ENCODE peak calls at places on chromosomes 13 and 19, in nine cellular contexts. One of them, this sample, is unnamed. For H3K36me3 and H3K27me3, the result is how much of the 10 kb centered on the place peaks cover.

GRCh38 chr19:39824143-39825092 is 9.5 kb downstream of the DYRK1B start:
- DNase-seq in BJ: peak
- DNase-seq in WERI-Rb-1: peak
- DNase-seq in fibroblast of lung: peak
- DNase-seq in cardiac muscle cell: peak
- DNase-seq in lung: peak
- DNase-seq in uterus: peak
- DNase-seq in heart right ventricle: peak
- DNase-seq in keratinocyte: peak
- DNase-seq in this sample: peak

GRCh38 chr19:3125900-3126524 is 9.8 kb upstream of the GNA15 start:
- DNase-seq in BJ: no peak
- DNase-seq in fibroblast of lung: peak
- DNase-seq in WERI-Rb-1: peak
- DNase-seq in lung: peak
- DNase-seq in keratinocyte: no peak
- DNase-seq in cardiac muscle cell: peak
- DNase-seq in uterus: no peak
- DNase-seq in heart right ventricle: peak
- DNase-seq in this sample: peak

GRCh38 chr19:39411006-39411831 is 1.2 kb upstream of the PLEKHG2 start:
- DNase-seq in fibroblast of lung: peak
- DNase-seq in BJ: no peak
- DNase-seq in WERI-Rb-1: no peak
- DNase-seq in lung: no peak
- DNase-seq in keratinocyte: no peak
- DNase-seq in cardiac muscle cell: no peak
- DNase-seq in uterus: peak
- DNase-seq in heart right ventricle: no peak
- DNase-seq in this sample: no peak

GRCh38 chr13:101817898-101818297 is 365.4 kb downstream of the ITGBL1 start:
- DNase-seq in lung: no peak
- DNase-seq in heart right ventricle: no peak
- DNase-seq in fibroblast of lung: no peak
- DNase-seq in cardiac muscle cell: no peak
- DNase-seq in BJ: no peak
- DNase-seq in uterus: no peak
- DNase-seq in keratinocyte: no peak
- DNase-seq in WERI-Rb-1: no peak
- DNase-seq in this sample: no peak

GRCh38 chr19:42286349-42287016 is 15.4 kb upstream of the PRR19 start:
- DNase-seq in keratinocyte: no peak
- DNase-seq in uterus: peak
- DNase-seq in fibroblast of lung: peak
- DNase-seq in BJ: no peak
- DNase-seq in lung: no peak
- DNase-seq in heart right ventricle: peak
- DNase-seq in cardiac muscle cell: no peak
- DNase-seq in WERI-Rb-1: no peak
- DNase-seq in this sample: no peak

GRCh38 chr19:15144046-15144646 is 36.9 kb downstream of the SYDE1 start:
- DNase-seq in fibroblast of lung: no peak
- DNase-seq in keratinocyte: peak
- DNase-seq in WERI-Rb-1: no peak
- DNase-seq in cardiac muscle cell: no peak
- DNase-seq in uterus: no peak
- DNase-seq in heart right ventricle: no peak
- DNase-seq in lung: no peak
- DNase-seq in BJ: no peak
- DNase-seq in this sample: no peak

GRCh38 chr19:38718747-38719543 is 25.3 kb downstream of the CAPN12 start:
- DNase-seq in BJ: no peak
- DNase-seq in lung: peak
- DNase-seq in cardiac muscle cell: peak
- DNase-seq in fibroblast of lung: peak
- DNase-seq in keratinocyte: no peak
- DNase-seq in WERI-Rb-1: no peak
- DNase-seq in uterus: peak
- DNase-seq in heart right ventricle: peak
- DNase-seq in this sample: peak

GRCh38 chr13:31352467-31352866 is 152.7 kb downstream of the B3GLCT start:
- DNase-seq in keratinocyte: no peak
- DNase-seq in BJ: no peak
- DNase-seq in lung: no peak
- DNase-seq in fibroblast of lung: no peak
- DNase-seq in uterus: no peak
- DNase-seq in WERI-Rb-1: no peak
- DNase-seq in cardiac muscle cell: no peak
- DNase-seq in heart right ventricle: no peak
- DNase-seq in this sample: peak

GRCh38 chr19:43618921-43619261 is 538 bp downstream of the ZNF428 start:
- DNase-seq in cardiac muscle cell: no peak
- DNase-seq in BJ: no peak
- DNase-seq in lung: no peak
- DNase-seq in fibroblast of lung: no peak
- DNase-seq in heart right ventricle: no peak
- DNase-seq in WERI-Rb-1: peak
- DNase-seq in uterus: peak
- DNase-seq in keratinocyte: no peak
- DNase-seq in this sample: no peak

GRCh38 chr13:23979361-23980159 is 82.3 kb upstream of the C1QTNF9B start:
- DNase-seq in heart right ventricle: peak
- DNase-seq in WERI-Rb-1: peak
- DNase-seq in lung: peak
- DNase-seq in fibroblast of lung: peak
- DNase-seq in cardiac muscle cell: peak
- DNase-seq in keratinocyte: no peak
- DNase-seq in BJ: peak
- DNase-seq in uterus: peak
- DNase-seq in this sample: peak

GRCh38 chr19:45630463-45630862 is 8.7 kb downstream of the EML2 start:
- DNase-seq in WERI-Rb-1: no peak
- DNase-seq in BJ: peak
- DNase-seq in fibroblast of lung: peak
- DNase-seq in lung: no peak
- DNase-seq in keratinocyte: peak
- DNase-seq in heart right ventricle: no peak
- DNase-seq in cardiac muscle cell: no peak
- DNase-seq in uterus: no peak
- DNase-seq in this sample: peak

GRCh38 chr19:10829967-10830366 is 6.0 kb downstream of the TMED1 start:
- DNase-seq in heart right ventricle: no peak
- DNase-seq in lung: no peak
- DNase-seq in keratinocyte: no peak
- DNase-seq in BJ: no peak
- DNase-seq in WERI-Rb-1: no peak
- DNase-seq in cardiac muscle cell: no peak
- DNase-seq in uterus: no peak
- DNase-seq in fibroblast of lung: no peak
- DNase-seq in this sample: peak

DNA sequence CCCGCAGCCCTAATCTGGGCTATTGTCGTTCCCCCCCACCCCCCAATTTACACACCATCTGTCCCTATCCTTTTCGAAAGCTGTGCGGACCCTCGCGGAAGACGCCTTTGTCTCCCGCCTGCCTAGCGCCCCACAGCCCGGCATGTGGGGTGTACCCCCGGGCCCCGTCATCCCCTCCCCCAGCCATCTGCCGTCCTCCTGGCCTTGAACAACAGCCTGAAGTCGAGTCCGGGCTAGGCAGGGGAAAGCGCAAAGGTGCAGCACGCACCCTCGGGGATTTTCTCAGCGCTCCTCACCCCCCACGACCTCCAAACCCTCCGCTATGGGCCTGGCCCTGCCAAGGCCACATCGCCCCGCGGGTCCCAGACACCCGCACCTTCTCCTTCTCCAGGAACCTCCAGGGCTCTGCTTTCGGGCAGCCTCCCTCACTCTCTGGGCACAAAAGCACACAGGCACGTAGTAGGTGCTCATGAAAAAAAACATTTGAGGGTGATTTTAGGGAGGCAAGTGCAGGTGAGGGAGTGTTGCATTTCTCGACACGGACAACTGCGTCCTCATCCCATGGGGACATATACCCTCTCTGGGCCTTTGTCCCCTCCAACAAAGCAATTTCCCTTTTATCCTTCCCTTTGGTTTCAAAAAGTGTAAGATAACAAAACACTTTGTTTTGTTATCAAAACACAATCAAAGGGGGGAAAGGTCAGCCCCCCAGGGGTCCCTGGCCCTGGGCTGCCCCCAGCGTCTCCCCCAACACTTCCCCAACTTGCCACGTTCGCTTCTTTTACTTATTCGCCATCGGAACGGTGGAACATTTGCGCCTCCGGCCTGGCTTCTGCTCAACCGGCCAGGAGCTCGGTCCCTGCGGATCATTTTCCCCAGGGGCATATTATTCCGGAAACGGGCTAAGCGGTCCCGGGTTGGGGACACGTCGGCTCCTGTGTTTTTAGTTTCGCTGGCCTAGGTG is 16.4 kb downstream of the CCDC124 start:
- DNase-seq in lung: no peak
- DNase-seq in keratinocyte: no peak
- DNase-seq in BJ: no peak
- DNase-seq in WERI-Rb-1: peak
- DNase-seq in fibroblast of lung: no peak
- DNase-seq in cardiac muscle cell: no peak
- DNase-seq in uterus: no peak
- DNase-seq in heart right ventricle: no peak
- DNase-seq in this sample: peak
- H3K4me3 ChIP-seq in lung: no peak
- H3K4me3 ChIP-seq in keratinocyte: no peak
- H3K4me3 ChIP-seq in BJ: no peak
- H3K4me3 ChIP-seq in WERI-Rb-1: peak
- H3K4me3 ChIP-seq in fibroblast of lung: no peak
- H3K4me3 ChIP-seq in cardiac muscle cell: peak
- H3K4me3 ChIP-seq in uterus: no peak
- H3K4me3 ChIP-seq in heart right ventricle: peak
- H3K4me3 ChIP-seq in this sample: peak

GRCh38 chr13:99778500-99778899 is 193.1 kb downstream of the ZIC5 start:
- DNase-seq in lung: no peak
- DNase-seq in heart right ventricle: no peak
- DNase-seq in cardiac muscle cell: no peak
- DNase-seq in WERI-Rb-1: peak
- DNase-seq in BJ: no peak
- DNase-seq in keratinocyte: no peak
- DNase-seq in uterus: no peak
- DNase-seq in fibroblast of lung: no peak
- DNase-seq in this sample: no peak
- H3K36me3 ChIP-seq in lung: under half
- H3K36me3 ChIP-seq in heart right ventricle: under half
- H3K36me3 ChIP-seq in cardiac muscle cell: under half
- H3K36me3 ChIP-seq in WERI-Rb-1: under half
- H3K36me3 ChIP-seq in BJ: under half
- H3K36me3 ChIP-seq in keratinocyte: under half
- H3K36me3 ChIP-seq in uterus: under half
- H3K36me3 ChIP-seq in fibroblast of lung: under half
- H3K36me3 ChIP-seq in this sample: under half

GRCh38 chr19:35960432-35960972 is 24.3 kb downstream of the LRFN3 start:
- DNase-seq in WERI-Rb-1: no peak
- DNase-seq in uterus: no peak
- DNase-seq in fibroblast of lung: no peak
- DNase-seq in BJ: no peak
- DNase-seq in lung: no peak
- DNase-seq in keratinocyte: no peak
- DNase-seq in cardiac muscle cell: no peak
- DNase-seq in heart right ventricle: no peak
- DNase-seq in this sample: no peak

GRCh38 chr19:35955881-35956634 is 19.9 kb downstream of the LRFN3 start:
- DNase-seq in uterus: no peak
- DNase-seq in fibroblast of lung: no peak
- DNase-seq in BJ: no peak
- DNase-seq in cardiac muscle cell: no peak
- DNase-seq in heart right ventricle: no peak
- DNase-seq in keratinocyte: no peak
- DNase-seq in lung: no peak
- DNase-seq in WERI-Rb-1: no peak
- DNase-seq in this sample: no peak

GRCh38 chr19:35958660-35959039 is 22.5 kb downstream of the LRFN3 start:
- DNase-seq in WERI-Rb-1: no peak
- DNase-seq in heart right ventricle: no peak
- DNase-seq in lung: no peak
- DNase-seq in BJ: no peak
- DNase-seq in keratinocyte: no peak
- DNase-seq in cardiac muscle cell: no peak
- DNase-seq in fibroblast of lung: no peak
- DNase-seq in uterus: no peak
- DNase-seq in this sample: no peak

GRCh38 chr19:35959968-35960320 is 23.8 kb downstream of the LRFN3 start:
- DNase-seq in cardiac muscle cell: no peak
- DNase-seq in BJ: no peak
- DNase-seq in keratinocyte: no peak
- DNase-seq in lung: no peak
- DNase-seq in uterus: no peak
- DNase-seq in WERI-Rb-1: no peak
- DNase-seq in fibroblast of lung: no peak
- DNase-seq in heart right ventricle: no peak
- DNase-seq in this sample: peak

DNA sequence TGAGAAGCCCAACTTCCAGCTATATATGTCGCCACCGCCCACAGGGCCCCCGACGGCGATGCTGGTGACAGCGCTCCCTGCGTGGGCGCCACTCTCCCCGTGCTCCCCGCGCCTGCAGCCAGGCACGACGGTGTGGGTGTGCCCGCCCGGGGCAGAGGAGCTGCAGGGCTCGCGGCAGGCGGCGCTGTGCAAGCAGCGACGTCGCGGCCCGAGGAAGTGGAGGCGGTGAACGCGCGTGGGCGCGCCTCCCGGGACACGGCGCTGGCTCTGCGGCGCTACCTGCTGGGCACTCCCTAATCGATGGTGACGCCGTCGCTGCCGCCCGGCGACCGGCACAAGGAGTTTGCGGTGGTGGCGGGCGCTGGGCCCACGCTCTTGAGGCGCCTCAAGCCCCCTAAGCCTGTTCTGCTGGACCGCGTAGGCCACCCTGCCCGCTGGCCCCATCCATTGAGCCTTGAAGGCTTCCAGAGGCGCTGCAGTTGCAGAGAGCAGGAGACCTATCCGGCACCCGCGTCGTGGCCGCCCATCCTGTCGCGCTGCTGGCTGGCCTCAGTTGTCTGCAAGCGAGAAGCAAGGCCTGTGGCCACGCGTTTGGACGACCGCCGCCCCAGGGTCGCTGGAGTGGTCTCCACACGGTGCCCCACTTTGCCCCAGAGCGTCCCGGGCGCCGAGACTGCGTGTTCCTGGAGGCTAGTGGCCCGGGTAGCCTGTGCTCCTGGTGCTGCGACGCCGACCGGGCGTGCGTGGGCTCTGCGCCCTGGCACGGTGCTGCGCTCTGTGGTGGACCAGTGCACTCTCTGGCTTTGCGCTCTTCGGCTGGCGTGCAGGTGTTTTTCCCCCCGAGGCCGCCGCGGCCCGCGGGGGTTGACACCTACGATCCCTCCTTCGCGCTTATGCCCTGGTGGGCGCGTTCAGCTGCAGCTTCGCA is 23.1 kb downstream of the LRFN3 start:
- DNase-seq in BJ: no peak
- DNase-seq in heart right ventricle: no peak
- DNase-seq in fibroblast of lung: no peak
- DNase-seq in keratinocyte: no peak
- DNase-seq in uterus: peak
- DNase-seq in WERI-Rb-1: no peak
- DNase-seq in cardiac muscle cell: no peak
- DNase-seq in lung: no peak
- DNase-seq in this sample: peak
- H3K27me3 ChIP-seq in BJ: under half
- H3K27me3 ChIP-seq in heart right ventricle: under half
- H3K27me3 ChIP-seq in fibroblast of lung: under half
- H3K27me3 ChIP-seq in keratinocyte: under half
- H3K27me3 ChIP-seq in uterus: under half
- H3K27me3 ChIP-seq in WERI-Rb-1: under half
- H3K27me3 ChIP-seq in cardiac muscle cell: half or more
- H3K27me3 ChIP-seq in lung: under half
- H3K27me3 ChIP-seq in this sample: under half

GRCh38 chr13:54033323-54033861 is 1004.8 kb downstream of the OLFM4 start:
- DNase-seq in heart right ventricle: no peak
- DNase-seq in lung: no peak
- DNase-seq in keratinocyte: no peak
- DNase-seq in BJ: no peak
- DNase-seq in fibroblast of lung: no peak
- DNase-seq in WERI-Rb-1: no peak
- DNase-seq in cardiac muscle cell: no peak
- DNase-seq in uterus: no peak
- DNase-seq in this sample: no peak
- H3K4me3 ChIP-seq in heart right ventricle: no peak
- H3K4me3 ChIP-seq in lung: no peak
- H3K4me3 ChIP-seq in keratinocyte: no peak
- H3K4me3 ChIP-seq in BJ: no peak
- H3K4me3 ChIP-seq in fibroblast of lung: no peak
- H3K4me3 ChIP-seq in WERI-Rb-1: no peak
- H3K4me3 ChIP-seq in cardiac muscle cell: no peak
- H3K4me3 ChIP-seq in uterus: no peak
- H3K4me3 ChIP-seq in this sample: no peak